ENCODE peak calls at places on chromosomes 4 and X, in six cellular contexts. I is A549; K is tibial nerve; X is effector memory CD4-positive, alpha-beta T cell; L is psoas muscle; V is lower lobe of right lung. M is an unnamed sample. For H3K9me3, the result is how much of the 10 kb centered on the place peaks cover.

GRCh38 chr4:107719211-107719926 is 665 bp downstream of the PAPSS1 start:
- DNase-seq in K (peak), X (no peak), L (peak), V (no peak), I (peak), M (no peak)

GRCh38 chrX:140928739-140929138 is 73.7 kb upstream of the SPANXB1 start:
- DNase-seq in L (no peak), X (no peak), I (no peak), K (no peak), V (no peak), M (no peak)

GRCh38 chr4:38279650-38280322 is 319.6 kb downstream of the PTTG2 start:
- DNase-seq in K (no peak), L (no peak), V (no peak), X (no peak), I (no peak), M (no peak)

GRCh38 chr4:42618018-42618417 is 38.9 kb downstream of the ATP8A1 start:
- DNase-seq in I (no peak), V (no peak), K (no peak), X (no peak), L (no peak), M (no peak)

GRCh38 chrX:48751343-48751742 is 10.2 kb upstream of the GLOD5 start:
- DNase-seq in K (no peak), V (no peak), I (no peak), L (no peak), X (no peak), M (no peak)

GRCh38 chr4:3290476-3290875 is 2.3 kb upstream of the RGS12 start:
- DNase-seq in K (no peak), V (no peak), X (no peak), L (no peak), I (no peak), M (no peak)

GRCh38 chr4:7803992-7804758 is 135.5 kb downstream of the AFAP1 start:
- DNase-seq in L (peak), I (peak), X (peak), V (peak), K (peak), M (peak)

GRCh38 chr4:68373513-68373912 is 23.6 kb upstream of the YTHDC1 start:
- DNase-seq in L (peak), K (peak), I (no peak), V (peak), X (peak), M (peak)

GRCh38 chr4:102825261-102826071 is 1.9 kb downstream of the UBE2D3 start:
- DNase-seq in V (no peak), K (no peak), I (peak), L (no peak), X (no peak), M (no peak)

GRCh38 chr4:3297066-3297859 is 4.4 kb downstream of the RGS12 start:
- DNase-seq in K (no peak), V (no peak), L (no peak), I (no peak), X (no peak), M (no peak)

GRCh38 chrX:134524181-134524580 is 64.2 kb downstream of the HPRT1 start:
- DNase-seq in V (no peak), I (no peak), L (no peak), K (no peak), X (no peak), M (no peak)

GRCh38 chr4:13169731-13170130 is 314.4 kb downstream of the RAB28 start:
- DNase-seq in L (no peak), K (no peak), I (no peak), V (no peak), X (no peak), M (no peak)

GRCh38 chr4:179695175-179695574 is 2252.9 kb upstream of the AGA start:
- DNase-seq in K (no peak), V (no peak), I (no peak), L (no peak), X (no peak), M (no peak)

GRCh38 chrX:152817082-152817744 is 13.3 kb downstream of the CETN2 start:
- DNase-seq in K (no peak), V (no peak), L (no peak), I (peak), X (no peak), M (no peak)

GRCh38 chrX:132009344-132009743 is 13.8 kb upstream of the STK26 start:
- DNase-seq in X (no peak), L (no peak), V (no peak), K (no peak), I (no peak), M (no peak)

GRCh38 chr4:124337874-124338273 is 374.7 kb downstream of the ANKRD50 start:
- DNase-seq in V (no peak), K (no peak), L (peak), X (no peak), I (no peak), M (no peak)

GRCh38 chrX:40885984-40886383 is 150.6 kb upstream of the MED14 start:
- DNase-seq in L (no peak), I (no peak), X (no peak), K (no peak), V (no peak), M (no peak)

GRCh38 chr4:148052448-148052847 is 320.6 kb downstream of the ARHGAP10 start:
- DNase-seq in X (no peak), V (no peak), K (no peak), L (no peak), I (no peak), M (no peak)

GRCh38 chr4:86235549-86235948 is 124.3 kb downstream of the MAPK10 start:
- DNase-seq in K (no peak), L (no peak), I (no peak), X (no peak), V (no peak), M (no peak)

GRCh38 chrX:107541244-107541643 is 87.1 kb upstream of the PRPS1 start:
- DNase-seq in X (no peak), V (no peak), L (no peak), K (no peak), I (no peak), M (no peak)

GRCh38 chrX:38232287-38232686 is 11.6 kb upstream of the SRPX start:
- DNase-seq in I (no peak), K (no peak), V (no peak), L (no peak), X (no peak), M (no peak)

DNA sequence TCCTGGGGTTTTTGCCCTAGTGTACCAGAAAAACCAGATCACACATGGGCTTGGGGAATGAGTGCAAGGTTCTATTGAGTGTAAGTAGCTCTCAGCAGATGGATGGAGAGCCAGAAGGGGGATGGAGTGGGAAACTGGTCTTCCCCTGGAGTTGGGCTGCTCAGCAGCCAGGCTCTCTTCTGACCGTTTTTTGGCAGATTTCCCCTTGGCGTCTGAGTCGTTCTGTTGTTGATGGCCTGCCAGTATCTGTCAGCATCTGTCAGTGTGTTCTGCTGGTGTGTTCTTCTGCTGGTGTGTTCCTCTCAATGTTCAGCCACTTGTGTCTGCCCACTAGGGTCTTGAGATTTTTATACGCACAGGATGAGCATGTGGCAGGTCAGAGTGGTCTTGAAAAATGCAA is 633.9 kb upstream of the CPEB2 start:
- DNase-seq in L (no peak), X (no peak), K (no peak), V (no peak), I (no peak), M (no peak)
- H3K9me3 ChIP-seq in L (under half), X (under half), K (under half), V (under half), I (under half), M (under half)

GRCh38 chr4:5870220-5870619 is 22.7 kb downstream of the CRMP1 start:
- DNase-seq in I (no peak), X (no peak), K (no peak), V (no peak), L (no peak), M (no peak)
- H3K9me3 ChIP-seq in I (under half), X (under half), K (under half), V (under half), L (under half), M (under half)

DNA sequence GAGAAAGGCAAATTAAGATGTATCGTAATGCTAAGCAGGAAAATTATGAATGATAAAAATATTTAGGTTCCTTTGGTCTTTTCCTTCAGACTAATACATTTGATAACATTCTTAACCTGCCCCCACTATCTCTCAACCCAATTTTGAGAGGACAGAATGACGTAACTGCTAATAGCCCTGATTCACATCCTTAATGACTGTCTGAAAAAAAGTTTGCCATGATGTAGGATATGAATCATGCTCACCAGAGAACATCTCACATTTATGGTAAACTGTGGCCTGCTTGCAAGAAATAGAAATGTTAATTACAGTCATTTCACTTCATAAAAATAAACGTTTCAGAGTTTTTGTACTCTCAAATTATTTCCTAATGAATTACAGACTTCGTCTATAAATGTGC is 128.0 kb upstream of the VEGFC start:
- DNase-seq in X (no peak), I (no peak), K (no peak), L (no peak), V (no peak), M (no peak)
- H3K9me3 ChIP-seq in X (under half), I (under half), K (under half), L (under half), V (under half), M (under half)

DNA sequence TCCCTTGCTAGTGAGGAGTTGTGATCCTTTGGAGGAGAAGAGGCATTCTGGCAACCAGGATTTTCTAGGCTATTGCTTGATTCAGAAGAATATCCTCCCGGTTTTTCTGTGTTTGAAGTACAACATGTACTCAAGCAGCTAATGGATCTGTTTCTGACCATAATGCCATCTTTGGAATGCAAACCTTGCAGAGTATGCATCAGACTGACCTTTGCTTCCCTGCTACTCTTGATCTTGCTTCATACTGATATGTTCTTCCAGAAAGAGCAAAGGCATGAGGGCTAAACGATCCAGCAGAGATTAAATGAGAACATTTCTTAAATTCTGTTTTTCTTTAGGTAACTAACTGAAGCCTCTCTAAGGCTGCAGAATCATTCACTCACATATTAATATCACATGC is 265.4 kb upstream of the SLC7A11 start:
- DNase-seq in K (no peak), V (no peak), I (peak), X (no peak), L (no peak), M (no peak)
- H3K9me3 ChIP-seq in K (under half), V (under half), I (under half), X (under half), L (under half), M (under half)

GRCh38 chr4:14379148-14379547 is 623.1 kb upstream of the CPEB2 start:
- DNase-seq in X (no peak), V (no peak), I (peak), L (no peak), K (no peak), M (no peak)
- H3K9me3 ChIP-seq in X (under half), V (under half), I (under half), L (under half), K (under half), M (under half)

GRCh38 chr4:113449407-113449974 is 312.0 kb downstream of the CAMK2D start:
- DNase-seq in X (no peak), K (no peak), V (no peak), I (no peak), L (no peak), M (no peak)

GRCh38 chr4:113450681-113451080 is 310.9 kb downstream of the CAMK2D start:
- DNase-seq in K (no peak), I (no peak), L (no peak), X (no peak), V (no peak), M (no peak)

GRCh38 chr4:113452868-113453620 is 308.5 kb downstream of the CAMK2D start:
- DNase-seq in L (no peak), I (peak), X (no peak), K (no peak), V (no peak), M (no peak)

GRCh38 chr4:113455081-113455480 is 306.5 kb downstream of the CAMK2D start:
- DNase-seq in V (no peak), I (no peak), L (no peak), K (no peak), X (no peak), M (no peak)

DNA sequence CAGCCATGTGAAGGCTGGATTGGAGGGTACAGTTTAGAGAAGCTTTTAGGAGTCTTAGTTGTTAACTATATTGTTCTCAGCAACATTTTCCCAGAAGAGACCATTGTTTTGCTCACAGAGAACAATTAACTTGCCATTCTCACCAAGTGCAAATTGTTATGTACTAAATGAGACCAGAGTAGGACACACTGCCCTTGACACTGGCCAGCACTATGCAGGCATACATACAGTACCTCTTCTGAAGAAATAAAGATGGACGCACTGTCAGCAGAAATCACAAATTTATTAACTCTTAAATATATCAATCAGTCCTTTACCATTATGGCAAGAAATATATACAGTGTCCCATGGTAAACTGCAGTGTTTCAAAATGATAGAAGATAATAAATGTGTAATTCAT is 309.4 kb downstream of the CAMK2D start:
- DNase-seq in I (no peak), K (no peak), X (no peak), V (no peak), L (no peak), M (no peak)
- H3K9me3 ChIP-seq in I (under half), K (under half), X (under half), V (under half), L (under half), M (under half)

DNA sequence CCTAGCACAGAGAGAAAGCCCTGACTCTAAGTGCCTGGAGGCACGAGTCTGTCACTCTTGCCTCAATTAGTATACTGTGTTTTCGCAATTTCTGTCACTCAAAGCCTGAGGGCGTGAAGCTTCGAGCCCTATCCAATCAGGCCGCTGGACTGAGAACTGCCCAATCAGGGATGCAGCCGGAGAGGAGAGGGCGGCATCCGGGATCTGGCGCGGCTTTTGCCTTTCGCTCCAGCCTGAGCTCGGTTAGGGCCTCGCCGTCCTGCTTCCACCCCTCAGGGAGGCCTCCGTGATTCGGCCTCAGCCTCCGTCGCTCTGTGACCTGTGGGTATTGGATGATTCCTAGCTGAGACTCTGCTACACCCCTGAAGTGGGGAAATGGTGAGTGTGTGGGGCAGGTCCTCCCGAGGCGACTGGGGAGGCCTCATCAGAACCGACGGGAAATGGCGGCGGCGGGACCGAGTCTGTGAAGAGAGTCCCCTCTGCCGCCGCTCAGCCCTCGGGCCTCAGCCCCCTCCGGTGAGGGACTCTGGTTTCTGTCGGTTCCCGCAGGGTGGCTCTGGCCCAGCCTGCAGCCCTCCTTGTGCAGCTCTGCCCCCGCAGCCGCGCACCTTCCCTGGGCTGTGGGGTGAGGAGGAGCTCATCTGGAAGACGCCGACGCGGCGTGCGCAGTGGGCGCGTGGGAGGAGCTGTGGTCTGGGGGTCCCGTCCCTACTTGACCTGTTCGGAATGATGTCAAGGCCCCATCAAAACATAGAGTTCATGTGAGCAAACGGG is 48.5 kb downstream of the ZNF141 start:
- DNase-seq in K (no peak), X (no peak), I (no peak), V (no peak), L (no peak), M (no peak)
- H3K9me3 ChIP-seq in K (under half), X (half or more), I (under half), V (half or more), L (half or more), M (under half)